ENCODE peak calls at places on chromosomes 1 and 21, in eight cellular contexts. I is caudate nucleus; G is fibroblast of mammary gland; F is EL; Q is stimulated activated CD4-positive, alpha-beta T cell treated with anti-CD3 and anti-CD28 coated beads, TNF-alpha, amount 100 ng/mL, for 24 hours; U is posterior cingulate gyrus; X is M059J; O is activated CD4-positive, CD25-positive, alpha-beta regulatory T cell. J is an unnamed sample.

GRCh38 chr1:212284332-212284743 is 872 bp upstream of the PPP2R5A start:
- DNase-seq in I (no peak), G (peak), F (no peak), Q (no peak), U (no peak), X (peak), O (no peak), J (no peak)

GRCh38 chr1:172351347-172351746 is 69.1 kb upstream of the C1orf105 start:
- DNase-seq in I (no peak), G (peak), F (peak), Q (no peak), U (no peak), X (peak), O (no peak), J (no peak)

GRCh38 chr1:3731543-3731942 is 20.7 kb upstream of the CCDC27 start:
- DNase-seq in I (no peak), G (no peak), F (no peak), Q (no peak), U (no peak), X (no peak), O (no peak), J (no peak)

GRCh38 chr1:27179373-27179772 is 24.4 kb upstream of the SLC9A1 start:
- DNase-seq in I (no peak), G (peak), F (no peak), Q (no peak), U (no peak), X (peak), O (no peak), J (no peak)

GRCh38 chr1:58331156-58331555 is 215.4 kb downstream of the OMA1 start:
- DNase-seq in I (no peak), G (peak), F (no peak), Q (no peak), U (no peak), X (peak), O (no peak), J (no peak)

GRCh38 chr1:3068400-3069361 is at the start of gene PRDM16:
- DNase-seq in I (no peak), G (peak), F (peak), Q (no peak), U (peak), X (peak), O (no peak), J (no peak)

GRCh38 chr1:6460349-6461236 is 5.4 kb downstream of the TNFRSF25 start:
- DNase-seq in I (no peak), G (no peak), F (no peak), Q (peak), U (peak), X (no peak), O (peak), J (peak)

GRCh38 chr1:203048086-203048485 is 21.8 kb downstream of the PPFIA4 start:
- DNase-seq in I (no peak), G (no peak), F (no peak), Q (no peak), U (peak), X (no peak), O (no peak), J (no peak)

GRCh38 chr21:35222541-35222941 is 173.4 kb upstream of the RUNX1 start:
- DNase-seq in I (no peak), G (no peak), F (no peak), Q (no peak), U (no peak), X (peak), O (no peak), J (no peak)

GRCh38 chr1:160629286-160630210 is 17.3 kb downstream of the SLAMF1 start:
- DNase-seq in I (no peak), G (no peak), F (no peak), Q (no peak), U (peak), X (no peak), O (peak), J (peak)

GRCh38 chr1:109579496-109579895 is 31.1 kb downstream of the GNAI3 start:
- DNase-seq in I (no peak), G (peak), F (no peak), Q (no peak), U (no peak), X (no peak), O (no peak), J (no peak)

GRCh38 chr1:228814091-228814610 is 78.9 kb downstream of the RHOU start:
- DNase-seq in I (no peak), G (no peak), F (no peak), Q (no peak), U (no peak), X (no peak), O (no peak), J (no peak)

GRCh38 chr1:30988045-30988444 is 77.5 kb downstream of the PUM1 start:
- DNase-seq in I (no peak), G (peak), F (peak), Q (no peak), U (no peak), X (peak), O (no peak), J (no peak)

GRCh38 chr21:45358711-45359310 is 46.2 kb upstream of the COL18A1 start:
- DNase-seq in I (no peak), G (no peak), F (no peak), Q (no peak), U (peak), X (no peak), O (no peak), J (no peak)

GRCh38 chr1:86200901-86201300 is 44.3 kb upstream of the COL24A1 start:
- DNase-seq in I (no peak), G (no peak), F (no peak), Q (no peak), U (no peak), X (peak), O (no peak), J (no peak)

GRCh38 chr1:196295766-196296165 is 312.5 kb downstream of the KCNT2 start:
- DNase-seq in I (no peak), G (peak), F (no peak), Q (no peak), U (no peak), X (no peak), O (no peak), J (no peak)

GRCh38 chr1:202162418-202163280 is 2.2 kb upstream of the PTPN7 start:
- DNase-seq in I (no peak), G (no peak), F (no peak), Q (no peak), U (peak), X (no peak), O (no peak), J (no peak)

GRCh38 chr1:243842154-243842553 is 7.9 kb downstream of the AKT3 start:
- DNase-seq in I (no peak), G (no peak), F (no peak), Q (no peak), U (no peak), X (no peak), O (no peak), J (no peak)

GRCh38 chr1:229344139-229344538 is 1.3 kb upstream of the CCSAP start:
- DNase-seq in I (no peak), G (peak), F (no peak), Q (no peak), U (no peak), X (no peak), O (no peak), J (no peak)

GRCh38 chr1:46539968-46540367 is 11.5 kb downstream of the KNCN start:
- DNase-seq in I (no peak), G (peak), F (peak), Q (no peak), U (peak), X (peak), O (no peak), J (no peak)

GRCh38 chr1:56029329-56030003 is 549.9 kb downstream of the PLPP3 start:
- DNase-seq in I (no peak), G (no peak), F (no peak), Q (no peak), U (no peak), X (peak), O (no peak), J (no peak)

GRCh38 chr1:119327436-119328155 is 41.0 kb upstream of the HAO2 start:
- DNase-seq in I (no peak), G (peak), F (peak), Q (peak), U (peak), X (peak), O (no peak), J (no peak)

GRCh38 chr1:243628476-243628907 is 221.6 kb downstream of the AKT3 start:
- DNase-seq in I (no peak), G (peak), F (peak), Q (no peak), U (no peak), X (peak), O (no peak), J (no peak)

GRCh38 chr21:33854604-33855003 is 61.0 kb downstream of the ATP5PO start:
- DNase-seq in I (no peak), G (no peak), F (peak), Q (no peak), U (no peak), X (peak), O (no peak), J (no peak)

GRCh38 chr1:109493227-109493626 is 667 bp upstream of the CYB561D1 start:
- DNase-seq in I (no peak), G (peak), F (no peak), Q (no peak), U (peak), X (no peak), O (no peak), J (no peak)

J was measured in stimulated activated CD8-positive, alpha-beta memory T cell treated with anti-CD3 and anti-CD28 coated beads, Interleukin-7, amount 100 ng/mL, for 4 hours.